ENCODE peak calls at places on chromosomes 11 and 22, in five cellular contexts. J is right cardiac atrium, C is T1000, M is T-helper 2 cell, R is mammary epithelial cell. Q is an unnamed sample.

GRCh38 chr11:11391796-11392195 is 38.7 kb upstream of the CSNK2A3 start:
- DNase-seq in R (peak), C (peak), J (no peak), M (no peak), Q (peak)

GRCh38 chr11:16777576-16777975 is 39.1 kb downstream of the C11orf58 start:
- DNase-seq in J (no peak), M (no peak), C (no peak), R (no peak), Q (no peak)

GRCh38 chr22:35258144-35258988 is 1.1 kb downstream of the HMGXB4 start:
- DNase-seq in M (no peak), J (no peak), C (no peak), R (peak), Q (peak)

GRCh38 chr11:8959546-8960166 is 4.6 kb downstream of the TMEM9B start:
- DNase-seq in C (no peak), M (no peak), R (peak), J (no peak), Q (peak)

GRCh38 chr11:61587951-61588695 is 7.2 kb upstream of the SYT7 start:
- DNase-seq in J (peak), R (no peak), C (no peak), M (peak), Q (peak)

GRCh38 chr11:116445108-116446047 is 327.4 kb downstream of the BUD13 start:
- DNase-seq in M (no peak), C (no peak), J (no peak), R (no peak), Q (no peak)

GRCh38 chr11:114073506-114074381 is 14.2 kb downstream of the ZBTB16 start:
- DNase-seq in M (no peak), R (no peak), C (no peak), J (no peak), Q (no peak)

GRCh38 chr11:16774920-16775603 is 36.6 kb downstream of the C11orf58 start:
- DNase-seq in C (no peak), M (no peak), J (no peak), R (no peak), Q (no peak)

GRCh38 chr11:111541209-111542061 is 915 bp downstream of the LAYN start:
- DNase-seq in J (peak), M (no peak), C (no peak), R (peak), Q (peak)

GRCh38 chr11:119179983-119180382 is 5.3 kb upstream of the NHERF4 start:
- DNase-seq in J (no peak), C (no peak), M (no peak), R (no peak), Q (no peak)

GRCh38 chr11:134819026-134819425 is 407.0 kb upstream of the B3GAT1 start:
- DNase-seq in M (no peak), C (no peak), R (no peak), J (no peak), Q (no peak)

GRCh38 chr11:11584446-11584810 is 37.4 kb downstream of the GALNT18 start:
- DNase-seq in M (no peak), J (no peak), C (peak), R (peak), Q (peak)

GRCh38 chr11:36885154-36885553 is 287.1 kb upstream of the RAG2 start:
- DNase-seq in M (no peak), R (no peak), C (no peak), J (no peak), Q (no peak)

GRCh38 chr11:66958956-66959274 is 732 bp upstream of the PC start:
- DNase-seq in R (no peak), C (no peak), J (no peak), M (no peak), Q (no peak)

GRCh38 chr11:77411238-77411637 is 62.7 kb downstream of the PAK1 start:
- DNase-seq in J (no peak), R (peak), M (no peak), C (no peak), Q (peak)

GRCh38 chr11:119365071-119365591 is 16.4 kb downstream of the USP2 start:
- DNase-seq in M (no peak), C (no peak), R (no peak), J (no peak), Q (peak)

GRCh38 chr22:21446128-21446826 is 20.9 kb upstream of the TMEM191C start:
- DNase-seq in C (no peak), M (no peak), J (peak), R (no peak), Q (no peak)

GRCh38 chr22:39468487-39469325 is 11.9 kb downstream of the MGAT3 start:
- DNase-seq in M (no peak), J (peak), C (no peak), R (no peak), Q (no peak)

GRCh38 chr22:29503811-29504372 is 23.9 kb downstream of the NEFH start:
- DNase-seq in C (no peak), M (no peak), R (no peak), J (no peak), Q (peak)

GRCh38 chr11:14974723-14975587 is 2.8 kb upstream of the CALCA start:
- DNase-seq in J (peak), C (no peak), M (peak), R (peak), Q (peak)

Q was measured in AG20443.